ENCODE peak calls at places on chromosomes 11 and 22, in six cellular contexts. One of them, this sample, is unnamed.

GRCh38 chr11:6319879-6320410 is 356 bp downstream of the CAVIN3 start:
- DNase-seq in neuronal stem cell: peak
- DNase-seq in trophoblast cell: peak
- DNase-seq in mesenchymal stem cell: peak
- DNase-seq in H1: no peak
- DNase-seq in mesendoderm: peak
- DNase-seq in this sample: peak

GRCh38 chr11:76561245-76561644 is 109.3 kb downstream of the LRRC32 start:
- DNase-seq in trophoblast cell: no peak
- DNase-seq in H1: no peak
- DNase-seq in mesendoderm: no peak
- DNase-seq in mesenchymal stem cell: no peak
- DNase-seq in neuronal stem cell: no peak
- DNase-seq in this sample: no peak

GRCh38 chr11:47158242-47158641 is 18.4 kb downstream of the ARFGAP2 start:
- DNase-seq in H1: no peak
- DNase-seq in trophoblast cell: no peak
- DNase-seq in neuronal stem cell: no peak
- DNase-seq in mesenchymal stem cell: no peak
- DNase-seq in mesendoderm: no peak
- DNase-seq in this sample: no peak

GRCh38 chr22:26547837-26548236 is 35.6 kb upstream of the TFIP11 start:
- DNase-seq in neuronal stem cell: no peak
- DNase-seq in trophoblast cell: no peak
- DNase-seq in H1: no peak
- DNase-seq in mesendoderm: no peak
- DNase-seq in mesenchymal stem cell: no peak
- DNase-seq in this sample: no peak

GRCh38 chr11:117097567-117098268 is 510 bp downstream of the SIK3 start:
- DNase-seq in H1: peak
- DNase-seq in mesenchymal stem cell: peak
- DNase-seq in trophoblast cell: peak
- DNase-seq in neuronal stem cell: no peak
- DNase-seq in mesendoderm: peak
- DNase-seq in this sample: no peak

GRCh38 chr22:31830721-31831070 is 76.9 kb downstream of the DEPDC5 start:
- DNase-seq in H1: no peak
- DNase-seq in mesendoderm: no peak
- DNase-seq in trophoblast cell: no peak
- DNase-seq in mesenchymal stem cell: no peak
- DNase-seq in neuronal stem cell: no peak
- DNase-seq in this sample: no peak

GRCh38 chr22:26172389-26172990 is 3.2 kb downstream of the SEZ6L start:
- DNase-seq in H1: peak
- DNase-seq in trophoblast cell: peak
- DNase-seq in neuronal stem cell: peak
- DNase-seq in mesenchymal stem cell: peak
- DNase-seq in mesendoderm: peak
- DNase-seq in this sample: peak

GRCh38 chr11:15233386-15233785 is 118.7 kb downstream of the INSC start:
- DNase-seq in mesenchymal stem cell: no peak
- DNase-seq in H1: no peak
- DNase-seq in neuronal stem cell: no peak
- DNase-seq in mesendoderm: no peak
- DNase-seq in trophoblast cell: no peak
- DNase-seq in this sample: no peak

GRCh38 chr11:19093976-19094375 is 23.0 kb upstream of the ZDHHC13 start:
- DNase-seq in mesenchymal stem cell: peak
- DNase-seq in trophoblast cell: peak
- DNase-seq in neuronal stem cell: no peak
- DNase-seq in mesendoderm: no peak
- DNase-seq in H1: no peak
- DNase-seq in this sample: no peak

GRCh38 chr11:7593476-7593875 is 79.7 kb downstream of the PPFIBP2 start:
- DNase-seq in H1: no peak
- DNase-seq in neuronal stem cell: no peak
- DNase-seq in mesenchymal stem cell: no peak
- DNase-seq in trophoblast cell: no peak
- DNase-seq in mesendoderm: no peak
- DNase-seq in this sample: no peak

GRCh38 chr11:7597620-7598019 is 75.7 kb downstream of the CYB5R2 start:
- DNase-seq in neuronal stem cell: no peak
- DNase-seq in mesendoderm: no peak
- DNase-seq in trophoblast cell: peak
- DNase-seq in mesenchymal stem cell: no peak
- DNase-seq in H1: no peak
- DNase-seq in this sample: no peak

GRCh38 chr11:7596975-7597391 is 76.3 kb downstream of the CYB5R2 start:
- DNase-seq in neuronal stem cell: no peak
- DNase-seq in H1: no peak
- DNase-seq in trophoblast cell: no peak
- DNase-seq in mesenchymal stem cell: no peak
- DNase-seq in mesendoderm: no peak
- DNase-seq in this sample: no peak

GRCh38 chr11:7595951-7596350 is 77.3 kb downstream of the CYB5R2 start:
- DNase-seq in neuronal stem cell: no peak
- DNase-seq in mesendoderm: no peak
- DNase-seq in H1: no peak
- DNase-seq in trophoblast cell: no peak
- DNase-seq in mesenchymal stem cell: no peak
- DNase-seq in this sample: no peak

DNA sequence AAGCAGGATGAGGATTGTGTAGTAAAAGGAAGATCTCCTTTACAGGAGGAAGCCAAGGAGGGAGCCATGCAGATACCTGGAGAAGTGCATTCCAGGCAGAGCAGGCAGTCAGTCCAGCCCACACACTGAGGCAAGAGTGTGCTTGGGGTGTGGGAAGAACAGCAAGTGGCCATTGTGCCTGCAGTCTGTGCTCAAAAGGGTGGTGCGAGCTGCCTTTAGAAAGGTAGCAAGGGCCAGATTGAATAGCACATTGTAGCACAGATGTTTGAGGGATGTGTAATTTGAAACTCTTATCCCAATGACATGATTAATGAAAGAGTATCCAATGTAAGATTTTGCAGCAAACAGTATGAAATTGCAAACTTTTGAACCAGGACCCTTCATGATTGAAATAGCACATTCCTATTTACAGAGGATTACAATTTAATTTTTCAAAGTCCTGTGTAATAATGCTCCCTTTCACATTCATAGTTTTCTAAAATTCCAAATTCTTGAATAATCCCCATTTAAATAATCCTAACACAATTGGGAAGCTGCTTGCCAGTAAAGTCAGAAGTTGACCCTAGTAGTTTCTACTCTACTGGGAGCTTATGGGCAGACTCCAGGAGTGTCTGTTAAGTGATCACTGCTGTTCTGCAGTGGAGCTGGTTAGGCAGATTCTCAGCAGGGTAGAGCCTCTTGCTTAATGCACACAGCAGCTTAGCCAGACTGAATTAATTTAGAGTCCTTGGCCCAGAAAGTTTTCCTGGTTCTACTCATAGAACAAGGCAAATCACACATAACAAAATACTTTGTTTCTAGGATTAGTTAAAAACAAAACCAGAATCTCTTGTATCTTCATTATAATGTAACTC is 78.1 kb downstream of the CYB5R2 start:
- DNase-seq in mesendoderm: peak
- DNase-seq in H1: no peak
- DNase-seq in trophoblast cell: no peak
- DNase-seq in neuronal stem cell: no peak
- DNase-seq in mesenchymal stem cell: no peak
- DNase-seq in this sample: no peak
- H4K8ac ChIP-seq in mesendoderm: no peak
- H4K8ac ChIP-seq in H1: no peak
- H4K8ac ChIP-seq in trophoblast cell: no peak
- H4K8ac ChIP-seq in neuronal stem cell: no peak
- H4K8ac ChIP-seq in mesenchymal stem cell: no peak
- H4K8ac ChIP-seq in this sample: no peak

DNA sequence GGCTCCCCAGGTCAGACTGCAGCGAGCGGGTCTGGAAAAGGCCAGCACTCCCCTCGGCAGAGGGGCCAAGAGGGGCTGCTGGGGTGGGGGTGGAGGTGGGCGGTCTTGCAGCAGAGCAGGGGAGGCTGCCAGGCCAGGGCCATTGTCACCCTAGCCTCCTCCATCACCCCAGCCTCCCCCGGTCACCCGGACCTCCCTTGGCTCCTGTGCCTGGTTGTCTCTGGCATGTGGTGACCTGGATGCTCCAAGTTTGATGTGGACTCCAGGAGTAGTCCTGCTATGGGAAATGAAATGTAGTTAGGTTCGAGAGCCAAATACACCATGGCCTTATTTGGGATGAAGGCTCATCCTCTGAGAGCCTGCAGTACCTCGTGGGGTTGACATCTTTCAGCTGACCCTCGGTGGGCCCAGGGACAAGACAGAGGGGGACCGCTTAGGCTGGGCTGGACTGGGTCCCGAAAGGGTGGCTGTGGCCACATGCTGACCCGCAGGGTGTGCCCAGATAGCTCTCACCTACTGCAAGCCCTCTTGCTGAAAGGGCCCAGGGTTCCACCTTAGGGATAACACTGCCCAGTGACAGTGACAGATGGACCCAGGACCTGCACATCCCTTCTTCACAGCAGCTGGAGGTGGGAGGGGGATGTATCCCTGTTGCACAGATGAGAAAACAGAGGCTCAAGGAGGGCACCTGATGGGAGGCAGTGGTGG is 24.1 kb downstream of the MRGPRD start:
- DNase-seq in trophoblast cell: no peak
- DNase-seq in neuronal stem cell: no peak
- DNase-seq in H1: no peak
- DNase-seq in mesendoderm: no peak
- DNase-seq in mesenchymal stem cell: no peak
- DNase-seq in this sample: no peak
- H3K4me3 ChIP-seq in trophoblast cell: no peak
- H3K4me3 ChIP-seq in neuronal stem cell: no peak
- H3K4me3 ChIP-seq in H1: no peak
- H3K4me3 ChIP-seq in mesendoderm: no peak
- H3K4me3 ChIP-seq in mesenchymal stem cell: no peak
- H3K4me3 ChIP-seq in this sample: no peak

GRCh38 chr22:40855104-40855959 is 1.1 kb downstream of the ST13 start:
- DNase-seq in trophoblast cell: no peak
- DNase-seq in H1: no peak
- DNase-seq in mesendoderm: no peak
- DNase-seq in neuronal stem cell: no peak
- DNase-seq in mesenchymal stem cell: peak
- DNase-seq in this sample: no peak

GRCh38 chr22:40857309-40857851 is 432 bp downstream of the XPNPEP3 start:
- DNase-seq in mesenchymal stem cell: peak
- DNase-seq in mesendoderm: no peak
- DNase-seq in H1: no peak
- DNase-seq in trophoblast cell: no peak
- DNase-seq in neuronal stem cell: no peak
- DNase-seq in this sample: no peak

GRCh38 chr22:40853961-40854360 is 2.5 kb downstream of the ST13 start:
- DNase-seq in mesenchymal stem cell: peak
- DNase-seq in neuronal stem cell: no peak
- DNase-seq in trophoblast cell: no peak
- DNase-seq in mesendoderm: no peak
- DNase-seq in H1: no peak
- DNase-seq in this sample: no peak

GRCh38 chr22:40855960-40856512 is 403 bp downstream of the ST13 start:
- DNase-seq in mesenchymal stem cell: no peak
- DNase-seq in mesendoderm: peak
- DNase-seq in trophoblast cell: no peak
- DNase-seq in neuronal stem cell: peak
- DNase-seq in H1: no peak
- DNase-seq in this sample: peak

DNA sequence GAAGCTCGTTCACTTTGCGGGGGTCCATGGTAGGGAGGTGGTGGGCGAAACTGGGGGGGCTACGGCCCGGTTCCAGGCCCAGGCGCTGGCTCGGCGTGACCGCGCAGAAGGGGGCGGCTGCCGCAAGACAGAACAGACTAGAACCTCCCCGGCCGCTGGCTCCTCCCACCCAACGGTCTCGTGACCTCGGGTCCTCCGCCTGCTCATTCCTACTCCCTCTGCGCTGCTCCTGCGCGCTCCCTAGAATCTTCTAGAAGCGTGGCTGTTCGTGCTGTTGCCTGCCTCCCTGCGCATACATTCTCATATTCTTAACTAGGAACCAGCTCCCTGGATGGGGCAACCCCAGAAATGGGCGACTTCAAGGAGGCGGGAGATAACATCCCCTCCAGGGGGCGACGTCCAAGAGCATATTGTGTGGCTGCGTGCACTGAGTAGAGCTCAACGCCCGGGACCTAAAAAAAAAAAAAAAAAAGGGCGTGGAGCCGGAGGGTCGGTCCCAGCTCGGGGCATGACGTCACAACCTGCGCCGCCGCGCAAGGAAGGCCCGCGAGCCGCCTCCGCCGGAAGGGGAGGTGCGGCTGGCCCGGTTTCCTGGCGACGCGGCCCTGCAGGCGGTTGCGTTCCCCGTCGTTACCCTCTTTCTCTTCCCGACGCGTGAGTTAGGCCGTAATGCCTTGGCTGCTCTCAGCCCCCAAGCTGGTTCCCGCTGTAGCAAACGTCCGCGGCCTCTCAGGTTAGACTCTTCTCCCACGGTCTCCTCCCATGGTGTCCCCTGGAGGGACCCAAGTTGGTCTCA is at the start of the genes ST13 and XPNPEP3:
- DNase-seq in H1: peak
- DNase-seq in mesendoderm: peak
- DNase-seq in trophoblast cell: peak
- DNase-seq in mesenchymal stem cell: peak
- DNase-seq in neuronal stem cell: peak
- DNase-seq in this sample: peak
- H4K8ac ChIP-seq in H1: peak
- H4K8ac ChIP-seq in mesendoderm: peak
- H4K8ac ChIP-seq in trophoblast cell: peak
- H4K8ac ChIP-seq in mesenchymal stem cell: peak
- H4K8ac ChIP-seq in neuronal stem cell: no peak
- H4K8ac ChIP-seq in this sample: peak

GRCh38 chr11:123601737-123602136 is 52.7 kb downstream of the SCN3B start:
- DNase-seq in mesenchymal stem cell: no peak
- DNase-seq in trophoblast cell: no peak
- DNase-seq in mesendoderm: no peak
- DNase-seq in neuronal stem cell: no peak
- DNase-seq in H1: no peak
- DNase-seq in this sample: no peak
- H3K4me3 ChIP-seq in mesenchymal stem cell: no peak
- H3K4me3 ChIP-seq in trophoblast cell: no peak
- H3K4me3 ChIP-seq in mesendoderm: no peak
- H3K4me3 ChIP-seq in neuronal stem cell: no peak
- H3K4me3 ChIP-seq in H1: no peak
- H3K4me3 ChIP-seq in this sample: no peak

GRCh38 chr22:48979482-48979881 is 848.2 kb downstream of the BRD1 start:
- DNase-seq in trophoblast cell: no peak
- DNase-seq in mesenchymal stem cell: no peak
- DNase-seq in H1: no peak
- DNase-seq in neuronal stem cell: no peak
- DNase-seq in mesendoderm: peak
- DNase-seq in this sample: no peak

GRCh38 chr22:48975252-48975780 is 852.4 kb downstream of the BRD1 start:
- DNase-seq in H1: peak
- DNase-seq in neuronal stem cell: no peak
- DNase-seq in trophoblast cell: no peak
- DNase-seq in mesenchymal stem cell: no peak
- DNase-seq in mesendoderm: no peak
- DNase-seq in this sample: no peak

GRCh38 chr22:48974443-48975251 is 853.0 kb downstream of the BRD1 start:
- DNase-seq in neuronal stem cell: no peak
- DNase-seq in mesenchymal stem cell: no peak
- DNase-seq in H1: peak
- DNase-seq in trophoblast cell: no peak
- DNase-seq in mesendoderm: peak
- DNase-seq in this sample: no peak

GRCh38 chr22:48975886-48976285 is 851.8 kb downstream of the BRD1 start:
- DNase-seq in trophoblast cell: no peak
- DNase-seq in mesendoderm: no peak
- DNase-seq in H1: no peak
- DNase-seq in mesenchymal stem cell: no peak
- DNase-seq in neuronal stem cell: no peak
- DNase-seq in this sample: no peak

GRCh38 chr22:48976556-48977535 is 850.8 kb downstream of the BRD1 start:
- DNase-seq in mesenchymal stem cell: no peak
- DNase-seq in mesendoderm: no peak
- DNase-seq in H1: peak
- DNase-seq in neuronal stem cell: no peak
- DNase-seq in trophoblast cell: no peak
- DNase-seq in this sample: no peak
- H4K8ac ChIP-seq in mesenchymal stem cell: no peak
- H4K8ac ChIP-seq in mesendoderm: no peak
- H4K8ac ChIP-seq in H1: peak
- H4K8ac ChIP-seq in neuronal stem cell: no peak
- H4K8ac ChIP-seq in trophoblast cell: no peak
- H4K8ac ChIP-seq in this sample: no peak